ENCODE peak calls at places on chromosome 15, in four cellular contexts. One of them, this sample, is unnamed.

GRCh38 chr15:68442041-68442440 is 10.1 kb upstream of the ITGA11 start:
- DNase-seq in GM23248: peak
- DNase-seq in GM23338: no peak
- DNase-seq in PC-3: no peak
- DNase-seq in this sample: no peak

GRCh38 chr15:38610748-38611147 is 46.1 kb upstream of the RASGRP1 start:
- DNase-seq in GM23338: no peak
- DNase-seq in PC-3: no peak
- DNase-seq in GM23248: no peak
- DNase-seq in this sample: no peak

GRCh38 chr15:64760056-64760455 is 15.3 kb downstream of the RBPMS2 start:
- DNase-seq in PC-3: no peak
- DNase-seq in GM23248: no peak
- DNase-seq in GM23338: no peak
- DNase-seq in this sample: no peak

GRCh38 chr15:67253517-67254237 is 784 bp downstream of the AAGAB start:
- DNase-seq in GM23248: peak
- DNase-seq in GM23338: no peak
- DNase-seq in PC-3: peak
- DNase-seq in this sample: no peak

GRCh38 chr15:50881121-50882048 is 27.1 kb upstream of the AP4E1 start:
- DNase-seq in GM23248: peak
- DNase-seq in PC-3: no peak
- DNase-seq in GM23338: no peak
- DNase-seq in this sample: peak

GRCh38 chr15:91865903-91866302 is 12.4 kb downstream of the SLCO3A1 start:
- DNase-seq in GM23338: no peak
- DNase-seq in GM23248: peak
- DNase-seq in PC-3: no peak
- DNase-seq in this sample: no peak

GRCh38 chr15:63135281-63135680 is 13.6 kb downstream of the LACTB start:
- DNase-seq in GM23248: no peak
- DNase-seq in GM23338: no peak
- DNase-seq in PC-3: no peak
- DNase-seq in this sample: no peak

GRCh38 chr15:77834276-77834990 is 201.7 kb upstream of the LINGO1 start:
- DNase-seq in GM23248: no peak
- DNase-seq in PC-3: no peak
- DNase-seq in GM23338: no peak
- DNase-seq in this sample: no peak

GRCh38 chr15:48250640-48251076 is 44.6 kb downstream of the SLC12A1 start:
- DNase-seq in PC-3: peak
- DNase-seq in GM23338: peak
- DNase-seq in GM23248: peak
- DNase-seq in this sample: peak

GRCh38 chr15:101540480-101541239 is 51.2 kb upstream of the PCSK6 start:
- DNase-seq in PC-3: no peak
- DNase-seq in GM23338: no peak
- DNase-seq in GM23248: no peak
- DNase-seq in this sample: no peak

GRCh38 chr15:69854521-69855171 is 243.1 kb downstream of the TLE3 start:
- DNase-seq in PC-3: peak
- DNase-seq in GM23248: peak
- DNase-seq in GM23338: peak
- DNase-seq in this sample: no peak

GRCh38 chr15:99305761-99306505 is 54.7 kb downstream of the LRRC28 start:
- DNase-seq in GM23248: peak
- DNase-seq in GM23338: peak
- DNase-seq in PC-3: peak
- DNase-seq in this sample: no peak

GRCh38 chr15:46591462-46591861 is 956.6 kb downstream of the SQOR start:
- DNase-seq in GM23338: no peak
- DNase-seq in PC-3: no peak
- DNase-seq in GM23248: no peak
- DNase-seq in this sample: no peak

GRCh38 chr15:31552482-31553099 is 226.0 kb downstream of the KLF13 start:
- DNase-seq in GM23338: no peak
- DNase-seq in PC-3: no peak
- DNase-seq in GM23248: peak
- DNase-seq in this sample: no peak

GRCh38 chr15:95202569-95203349 is 971.4 kb downstream of the MCTP2 start:
- DNase-seq in PC-3: peak
- DNase-seq in GM23248: peak
- DNase-seq in GM23338: no peak
- DNase-seq in this sample: no peak

GRCh38 chr15:83850015-83850414 is 196.1 kb downstream of the ADAMTSL3 start:
- DNase-seq in GM23248: no peak
- DNase-seq in PC-3: no peak
- DNase-seq in GM23338: no peak
- DNase-seq in this sample: no peak

GRCh38 chr15:52021128-52021671 is 2.2 kb downstream of the MAPK6 start:
- DNase-seq in PC-3: peak
- DNase-seq in GM23338: peak
- DNase-seq in GM23248: peak
- DNase-seq in this sample: peak

GRCh38 chr15:77810180-77810579 is 177.5 kb upstream of the LINGO1 start:
- DNase-seq in PC-3: no peak
- DNase-seq in GM23338: no peak
- DNase-seq in GM23248: no peak
- DNase-seq in this sample: no peak

GRCh38 chr15:45371546-45371945 is 6.8 kb downstream of the GATM start:
- DNase-seq in PC-3: no peak
- DNase-seq in GM23338: no peak
- DNase-seq in GM23248: no peak
- DNase-seq in this sample: no peak

GRCh38 chr15:71080705-71081104 is 34.6 kb upstream of the THSD4 start:
- DNase-seq in PC-3: no peak
- DNase-seq in GM23338: no peak
- DNase-seq in GM23248: peak
- DNase-seq in this sample: no peak

GRCh38 chr15:92578096-92578835 is 77.3 kb downstream of the FAM174B start:
- DNase-seq in GM23338: no peak
- DNase-seq in GM23248: no peak
- DNase-seq in PC-3: no peak
- DNase-seq in this sample: no peak

GRCh38 chr15:65366122-65366892 is 11.5 kb downstream of the IGDCC3 start:
- DNase-seq in PC-3: no peak
- DNase-seq in GM23248: no peak
- DNase-seq in GM23338: peak
- DNase-seq in this sample: no peak

GRCh38 chr15:99143655-99144610 is 39.1 kb downstream of the SYNM start:
- DNase-seq in GM23338: no peak
- DNase-seq in GM23248: peak
- DNase-seq in PC-3: no peak
- DNase-seq in this sample: no peak

GRCh38 chr15:36863551-36863950 is 236.8 kb downstream of the MEIS2 start:
- DNase-seq in GM23338: no peak
- DNase-seq in GM23248: no peak
- DNase-seq in PC-3: no peak
- DNase-seq in this sample: no peak

GRCh38 chr15:77107068-77107467 is 36.2 kb upstream of the TSPAN3 start:
- DNase-seq in PC-3: no peak
- DNase-seq in GM23248: no peak
- DNase-seq in GM23338: no peak
- DNase-seq in this sample: no peak

GRCh38 chr15:57389991-57390390 is 13.7 kb downstream of the CGNL1 start:
- DNase-seq in GM23338: no peak
- DNase-seq in PC-3: no peak
- DNase-seq in GM23248: no peak
- DNase-seq in this sample: no peak
- H3K4me3 ChIP-seq in GM23338: peak
- H3K4me3 ChIP-seq in PC-3: no peak
- H3K4me3 ChIP-seq in GM23248: no peak
- H3K4me3 ChIP-seq in this sample: no peak

GRCh38 chr15:61011576-61012336 is 217.3 kb downstream of the RORA start:
- DNase-seq in GM23248: no peak
- DNase-seq in GM23338: peak
- DNase-seq in PC-3: no peak
- DNase-seq in this sample: no peak

GRCh38 chr15:61013146-61013545 is 216.0 kb downstream of the RORA start:
- DNase-seq in PC-3: no peak
- DNase-seq in GM23338: no peak
- DNase-seq in GM23248: no peak
- DNase-seq in this sample: no peak

GRCh38 chr15:61018083-61018482 is 211.0 kb downstream of the RORA start:
- DNase-seq in PC-3: no peak
- DNase-seq in GM23338: no peak
- DNase-seq in GM23248: no peak
- DNase-seq in this sample: no peak

DNA sequence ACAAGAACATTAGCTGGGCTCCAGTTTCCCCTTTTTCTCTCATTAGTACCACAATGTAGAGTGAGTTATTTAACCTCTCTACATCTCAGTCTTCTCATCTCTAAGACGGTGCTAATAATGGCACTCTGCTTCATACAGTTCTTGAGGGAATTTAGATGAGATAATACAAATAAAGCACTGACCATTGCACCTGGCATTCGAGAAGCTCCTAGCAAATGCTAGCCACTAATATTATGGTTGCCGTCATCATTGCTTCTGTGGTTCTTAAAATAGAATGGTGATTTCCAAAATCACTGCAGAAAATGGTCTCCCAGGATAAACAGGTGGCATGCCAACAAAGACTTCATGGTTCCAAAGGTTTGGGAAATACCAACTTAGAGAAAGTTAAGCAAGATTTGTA is 213.0 kb downstream of the RORA start:
- DNase-seq in PC-3: no peak
- DNase-seq in GM23338: no peak
- DNase-seq in GM23248: no peak
- DNase-seq in this sample: no peak
- TF ChIP-seq EZH2phosphoT487 in PC-3: no peak
- TF ChIP-seq EZH2phosphoT487 in GM23338: no peak
- TF ChIP-seq EZH2phosphoT487 in GM23248: no peak
- TF ChIP-seq EZH2phosphoT487 in this sample: no peak

GRCh38 chr15:43493687-43494472 is 924 bp upstream of the TP53BP1 start:
- DNase-seq in GM23248: no peak
- DNase-seq in PC-3: no peak
- DNase-seq in GM23338: no peak
- DNase-seq in this sample: no peak
- H3K4me3 ChIP-seq in GM23248: peak
- H3K4me3 ChIP-seq in PC-3: peak
- H3K4me3 ChIP-seq in GM23338: peak
- H3K4me3 ChIP-seq in this sample: peak

DNA sequence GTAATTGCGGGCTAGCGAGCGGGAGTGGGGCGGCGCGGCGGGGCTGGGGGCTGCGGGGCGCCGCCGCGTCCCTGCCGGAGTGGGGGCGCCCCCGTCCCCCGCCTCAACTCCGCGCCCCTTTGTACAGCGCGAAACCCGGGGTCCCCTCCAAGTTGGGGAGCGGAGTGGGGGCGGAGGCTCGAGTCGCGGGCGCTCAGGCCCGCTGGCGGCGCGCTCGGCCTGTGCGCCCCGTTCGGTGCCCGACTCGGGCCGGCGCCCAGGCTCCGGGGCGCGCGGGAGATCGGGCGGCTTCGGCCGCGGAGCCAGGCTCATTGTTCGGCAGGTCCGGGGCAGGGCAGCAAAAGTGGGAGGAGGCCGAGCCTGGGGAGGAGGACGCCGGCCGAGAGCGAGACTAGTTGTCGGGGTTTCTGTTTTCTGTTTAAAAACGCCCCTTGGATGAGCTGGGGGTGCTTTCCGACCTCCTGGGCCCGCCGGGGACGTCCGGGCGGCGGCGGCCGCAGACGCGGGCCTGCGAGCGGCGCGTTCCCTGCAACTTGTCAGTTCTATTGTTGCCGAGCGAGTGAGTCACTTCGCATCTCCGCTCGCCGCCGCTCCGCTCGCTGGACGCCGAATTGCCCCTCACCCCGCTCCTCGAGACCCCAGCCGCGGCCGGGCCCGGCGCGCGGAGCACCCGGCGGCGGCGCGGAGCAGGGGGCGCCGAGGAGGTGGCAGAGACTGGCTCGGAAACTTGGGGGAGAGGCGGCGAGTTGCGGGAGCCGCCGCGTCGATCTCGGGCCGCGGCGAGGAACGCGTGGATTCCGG is 663 bp downstream of the TCF12 start:
- DNase-seq in GM23248: peak
- DNase-seq in GM23338: peak
- DNase-seq in PC-3: peak
- DNase-seq in this sample: peak
- TF ChIP-seq EZH2phosphoT487 in GM23248: no peak
- TF ChIP-seq EZH2phosphoT487 in GM23338: no peak
- TF ChIP-seq EZH2phosphoT487 in PC-3: no peak
- TF ChIP-seq EZH2phosphoT487 in this sample: no peak

DNA sequence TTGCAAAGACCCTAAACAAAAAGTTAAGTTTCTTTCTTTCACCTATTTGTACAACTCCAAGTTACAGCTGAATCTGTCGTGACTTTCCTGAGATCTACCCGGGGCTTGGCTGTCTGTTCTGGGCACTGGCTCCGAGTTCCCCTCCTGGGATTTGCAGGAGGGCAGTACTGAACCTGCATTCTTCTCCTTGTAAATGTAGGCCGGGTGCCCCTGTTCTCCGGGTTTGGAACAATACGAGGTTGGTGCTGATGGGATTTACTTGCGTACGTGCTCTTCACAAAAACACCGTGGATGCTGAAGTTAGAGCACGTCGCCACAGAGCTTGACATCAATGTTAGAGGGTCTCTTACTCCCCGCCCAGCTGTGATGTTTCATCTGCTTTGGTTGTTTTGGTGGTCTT is 48.1 kb downstream of the KLHL25 start:
- DNase-seq in GM23248: no peak
- DNase-seq in GM23338: no peak
- DNase-seq in PC-3: no peak
- DNase-seq in this sample: no peak
- H3K4me3 ChIP-seq in GM23248: no peak
- H3K4me3 ChIP-seq in GM23338: no peak
- H3K4me3 ChIP-seq in PC-3: no peak
- H3K4me3 ChIP-seq in this sample: no peak